ENCODE peak calls at places on chromosomes 11 and 22, in six cellular contexts. W is memory B cell, J is NCI-H82, G is NCI-H1417, S is OCI-M1, E is stomach. Q is an unnamed sample.

GRCh38 chr11:125025968-125026367 is 37.1 kb upstream of the SLC37A2 start:
- DNase-seq in S (no peak), E (no peak), W (no peak), G (no peak), J (peak), Q (no peak)

GRCh38 chr11:124917115-124917637 is 1.9 kb upstream of the HEPN1 start:
- DNase-seq in E (no peak), J (peak), G (no peak), S (peak), W (no peak), Q (no peak)

GRCh38 chr11:86220654-86221053 is 23.9 kb upstream of the EED start:
- DNase-seq in G (no peak), E (no peak), S (no peak), W (no peak), J (no peak), Q (no peak)

GRCh38 chr11:122743949-122744876 is 88.7 kb downstream of the UBASH3B start:
- DNase-seq in S (no peak), W (peak), G (no peak), J (no peak), E (peak), Q (no peak)

GRCh38 chr11:72816404-72816990 is 2.3 kb downstream of the ATG16L2 start:
- DNase-seq in S (peak), E (no peak), J (no peak), G (no peak), W (no peak), Q (no peak)

GRCh38 chr11:70871881-70872280 is 380.5 kb downstream of the SHANK2 start:
- DNase-seq in G (no peak), W (no peak), E (no peak), S (no peak), J (no peak), Q (no peak)

GRCh38 chr11:15765530-15765929 is 590.8 kb downstream of the SOX6 start:
- DNase-seq in S (peak), J (no peak), W (no peak), G (no peak), E (no peak), Q (no peak)

GRCh38 chr11:79121351-79121750 is 319.5 kb downstream of the TENM4 start:
- DNase-seq in S (no peak), W (no peak), J (peak), G (no peak), E (no peak), Q (no peak)

GRCh38 chr22:38452373-38453064 is 2.5 kb downstream of the KCNJ4 start:
- DNase-seq in E (no peak), G (no peak), W (no peak), J (no peak), S (peak), Q (no peak)

GRCh38 chr11:85627332-85627997 is at the start of gene DLG2:
- DNase-seq in G (peak), J (peak), E (no peak), W (peak), S (peak), Q (no peak)

GRCh38 chr11:121755191-121755590 is 302.4 kb upstream of the SORL1-AS1 start:
- DNase-seq in G (no peak), W (no peak), S (no peak), J (no peak), E (no peak), Q (no peak)

GRCh38 chr11:17792161-17792560 is 57.6 kb downstream of the KCNC1 start:
- DNase-seq in J (no peak), S (no peak), W (no peak), E (no peak), G (no peak), Q (no peak)

GRCh38 chr11:65817815-65818680 is 15.7 kb upstream of the SNX32 start:
- DNase-seq in J (peak), E (peak), S (peak), G (peak), W (peak), Q (peak)

GRCh38 chr22:45905924-45906865 is 70.8 kb downstream of the WNT7B start:
- DNase-seq in J (no peak), W (no peak), E (no peak), G (no peak), S (no peak), Q (no peak)

GRCh38 chr11:6894097-6894496 is 1.8 kb upstream of the OR2D2 start:
- DNase-seq in W (no peak), G (no peak), J (no peak), E (no peak), S (no peak), Q (no peak)

GRCh38 chr11:73950869-73951710 is at the start of gene DNAJB13:
- DNase-seq in S (peak), G (peak), W (no peak), J (peak), E (peak), Q (no peak)

Q was measured in retinal pigment epithelial cell.